ENCODE peak calls at places on chromosomes 2 and 18, in seven cellular contexts. D is psoas muscle, B is endodermal cell, C is brain microvascular endothelial cell, Q is GM23338, P is cardiac muscle cell, R is upper lobe of right lung. L is an unnamed sample.

GRCh38 chr18:11857177-11857887 is 6.1 kb downstream of the CHMP1B start:
- DNase-seq in P (peak), D (peak), C (peak), B (peak), R (no peak), Q (peak), L (peak)

GRCh38 chr2:42060718-42061619 is 13.1 kb downstream of the PKDCC start:
- DNase-seq in Q (no peak), R (no peak), P (no peak), D (peak), C (no peak), B (peak), L (peak)

GRCh38 chr2:58107803-58108710 is 61.5 kb downstream of the VRK2 start:
- DNase-seq in R (no peak), P (no peak), Q (peak), C (peak), D (no peak), B (no peak), L (no peak)

GRCh38 chr2:238158807-238159539 is at the start of gene ERFE:
- DNase-seq in B (peak), R (peak), C (no peak), D (peak), Q (peak), P (peak), L (peak)

GRCh38 chr18:7789853-7790552 is 222.9 kb downstream of the PTPRM start:
- DNase-seq in Q (peak), B (peak), D (no peak), P (peak), R (no peak), C (no peak), L (no peak)

GRCh38 chr18:67705748-67706147 is 189.2 kb upstream of the DSEL start:
- DNase-seq in R (no peak), P (peak), C (no peak), Q (peak), B (peak), D (no peak), L (no peak)

GRCh38 chr2:8009010-8009597 is 672.8 kb upstream of the ID2 start:
- DNase-seq in C (peak), B (no peak), Q (no peak), R (no peak), P (no peak), D (no peak), L (no peak)

GRCh38 chr2:42844901-42845685 is 52.7 kb upstream of the HAAO start:
- DNase-seq in R (peak), D (no peak), C (no peak), Q (no peak), B (peak), P (no peak), L (no peak)

GRCh38 chr2:182444806-182445205 is 18.0 kb upstream of the PDE1A start:
- DNase-seq in C (peak), R (no peak), Q (no peak), P (no peak), D (no peak), B (no peak), L (no peak)

GRCh38 chr2:229779650-229780049 is 65.3 kb upstream of the DNER start:
- DNase-seq in D (no peak), R (no peak), B (no peak), P (no peak), Q (no peak), C (no peak), L (no peak)

GRCh38 chr2:180247658-180248057 is 240.6 kb upstream of the CWC22 start:
- DNase-seq in C (no peak), Q (no peak), D (no peak), P (no peak), R (no peak), B (no peak), L (no peak)

GRCh38 chr2:134433934-134434333 is 180.1 kb downstream of the MGAT5 start:
- DNase-seq in P (no peak), Q (no peak), B (no peak), C (no peak), D (no peak), R (no peak), L (no peak)

GRCh38 chr2:45647986-45648520 is 3.4 kb upstream of the PRKCE start:
- DNase-seq in B (no peak), D (no peak), R (no peak), Q (no peak), C (no peak), P (no peak), L (no peak)

GRCh38 chr2:37590119-37590571 is 81.3 kb downstream of the CDC42EP3 start:
- DNase-seq in D (no peak), P (no peak), Q (no peak), R (no peak), C (peak), B (no peak), L (no peak)

GRCh38 chr2:130327703-130328527 is 14.8 kb upstream of the IMP4 start:
- DNase-seq in R (no peak), Q (peak), P (peak), B (peak), C (peak), D (no peak), L (no peak)

GRCh38 chr2:236637691-236638569 is 68.3 kb downstream of the ACKR3 start:
- DNase-seq in P (no peak), D (peak), R (no peak), Q (no peak), C (no peak), B (peak), L (no peak)

GRCh38 chr2:232416521-232417470 is 10.2 kb downstream of the ALPG start:
- DNase-seq in P (no peak), Q (no peak), B (peak), C (no peak), D (no peak), R (peak), L (no peak)

GRCh38 chr18:31576670-31577069 is 15.0 kb upstream of the TTR start:
- DNase-seq in C (no peak), B (no peak), Q (no peak), R (no peak), D (no peak), P (no peak), L (no peak)

GRCh38 chr2:24076849-24077534 is 866 bp upstream of the SF3B6 start:
- DNase-seq in C (no peak), B (no peak), R (no peak), Q (no peak), P (peak), D (no peak), L (no peak)

GRCh38 chr2:201414099-201415023 is 36.9 kb downstream of the TRAK2 start:
- DNase-seq in R (no peak), C (no peak), P (no peak), D (no peak), B (no peak), Q (no peak), L (no peak)

GRCh38 chr2:163774862-163775261 is 39.1 kb upstream of the FIGN start:
- DNase-seq in D (no peak), Q (no peak), B (no peak), C (peak), P (no peak), R (no peak), L (no peak)

GRCh38 chr2:179917272-179917671 is 55.9 kb upstream of the ZNF385B start:
- DNase-seq in C (peak), P (no peak), B (no peak), D (no peak), R (no peak), Q (no peak), L (no peak)

GRCh38 chr2:42385225-42385624 is 24.2 kb upstream of the COX7A2L start:
- DNase-seq in B (peak), D (no peak), P (peak), C (no peak), Q (peak), R (no peak), L (no peak)

GRCh38 chr2:195477996-195478382 is 179.0 kb upstream of the SLC39A10 start:
- DNase-seq in Q (no peak), R (no peak), B (no peak), P (no peak), C (peak), D (no peak), L (no peak)

GRCh38 chr2:43045866-43046265 is 180.5 kb downstream of the ZFP36L2 start:
- DNase-seq in B (no peak), D (no peak), R (no peak), Q (no peak), C (no peak), P (no peak), L (no peak)

GRCh38 chr18:51149605-51150429 is 47.7 kb downstream of the MEX3C start:
- DNase-seq in R (no peak), C (peak), B (no peak), Q (no peak), D (no peak), P (no peak), L (no peak)

GRCh38 chr2:20666364-20667150 is at the start of gene GDF7:
- DNase-seq in Q (peak), P (peak), D (peak), R (peak), C (no peak), B (peak), L (no peak)

GRCh38 chr2:46010925-46011490 is 286.2 kb upstream of the EPAS1 start:
- DNase-seq in C (no peak), P (peak), B (no peak), D (no peak), R (no peak), Q (peak), L (no peak)

GRCh38 chr2:218879881-218880748 is 537 bp upstream of the WNT10A start:
- DNase-seq in Q (peak), R (peak), B (peak), P (no peak), C (no peak), D (peak), L (no peak)

GRCh38 chr2:219099319-219099718 is 38.6 kb upstream of the IHH start:
- DNase-seq in B (no peak), D (no peak), C (peak), Q (no peak), P (no peak), R (no peak), L (no peak)

GRCh38 chr2:95384854-95385569 is 17.5 kb upstream of the FAHD2A start:
- DNase-seq in P (no peak), C (no peak), R (peak), Q (peak), D (peak), B (peak), L (peak)

GRCh38 chr2:46147626-46148368 is 149.4 kb upstream of the EPAS1 start:
- DNase-seq in B (no peak), P (no peak), D (no peak), C (no peak), Q (no peak), R (no peak), L (no peak)

GRCh38 chr2:108414945-108415344 is 34.1 kb upstream of the GCC2 start:
- DNase-seq in R (no peak), P (no peak), D (no peak), Q (no peak), C (no peak), B (no peak), L (no peak)

GRCh38 chr2:239234826-239235175 is 166.0 kb downstream of the HDAC4 start:
- DNase-seq in R (no peak), P (no peak), D (no peak), B (no peak), C (no peak), Q (no peak), L (no peak)

GRCh38 chr2:147910990-147911473 is 66.2 kb downstream of the ACVR2A start:
- DNase-seq in D (no peak), Q (peak), P (peak), R (no peak), B (peak), C (peak), L (no peak)

GRCh38 chr2:201413143-201413542 is 38.1 kb downstream of the TRAK2 start:
- DNase-seq in R (no peak), C (no peak), Q (peak), D (no peak), P (no peak), B (no peak), L (no peak)

GRCh38 chr2:14516844-14517243 is 115.7 kb upstream of the LRATD1 start:
- DNase-seq in P (no peak), C (peak), D (no peak), R (no peak), Q (no peak), B (no peak), L (no peak)

GRCh38 chr2:235263205-235264120 is 230.4 kb upstream of the AGAP1 start:
- DNase-seq in B (peak), D (peak), R (peak), C (peak), P (no peak), Q (peak), L (peak)

GRCh38 chr2:11876889-11877288 is 130.5 kb downstream of the LPIN1 start:
- DNase-seq in C (no peak), R (no peak), P (no peak), Q (no peak), B (no peak), D (no peak), L (no peak)

GRCh38 chr18:77130229-77131099 is 2.1 kb downstream of the MBP start:
- DNase-seq in P (no peak), C (no peak), R (peak), Q (no peak), B (no peak), D (no peak), L (no peak)

GRCh38 chr18:77131100-77131651 is 1.4 kb downstream of the MBP start:
- DNase-seq in C (peak), Q (peak), D (peak), P (no peak), B (no peak), R (peak), L (peak)

GRCh38 chr18:77124452-77124922 is 8.1 kb downstream of the MBP start:
- DNase-seq in D (no peak), C (no peak), B (no peak), P (no peak), R (no peak), Q (peak), L (no peak)

GRCh38 chr18:77129150-77129551 is 3.4 kb downstream of the MBP start:
- DNase-seq in D (peak), R (no peak), C (peak), P (no peak), Q (no peak), B (no peak), L (no peak)

GRCh38 chr18:77127769-77128671 is 4.6 kb downstream of the MBP start:
- DNase-seq in R (no peak), D (peak), C (peak), B (no peak), P (no peak), Q (no peak), L (no peak)
- H3K4me3 ChIP-seq in R (no peak), D (peak), C (no peak), B (no peak), P (no peak), Q (no peak), L (no peak)

DNA sequence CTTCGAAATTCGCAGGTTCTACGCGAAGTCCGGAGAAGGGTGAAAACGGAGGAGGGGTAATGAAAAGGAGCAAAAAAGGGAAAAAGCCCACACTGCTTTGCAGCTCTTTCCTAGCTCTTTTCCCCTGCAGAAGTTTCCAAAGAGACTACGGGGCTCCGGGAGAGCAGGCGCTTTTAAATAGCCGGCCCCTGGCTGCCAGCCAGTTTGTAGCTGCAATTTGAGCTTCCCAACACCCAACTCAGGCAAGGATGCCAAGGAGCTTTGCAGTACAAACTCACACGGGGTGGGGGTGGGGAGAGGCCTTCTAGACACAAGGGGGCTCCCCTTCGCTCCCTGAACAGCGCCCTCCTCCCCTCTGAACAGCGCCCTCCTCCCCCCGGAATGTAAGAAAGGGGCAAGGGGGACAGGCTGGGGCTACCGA is at the start of gene IGFBP5:
- DNase-seq in R (peak), P (peak), C (peak), D (peak), Q (peak), B (peak), L (peak)
- TF ChIP-seq CTCF in R (no peak), P (peak), C (peak), D (no peak), Q (peak), B (peak), L (peak)

DNA sequence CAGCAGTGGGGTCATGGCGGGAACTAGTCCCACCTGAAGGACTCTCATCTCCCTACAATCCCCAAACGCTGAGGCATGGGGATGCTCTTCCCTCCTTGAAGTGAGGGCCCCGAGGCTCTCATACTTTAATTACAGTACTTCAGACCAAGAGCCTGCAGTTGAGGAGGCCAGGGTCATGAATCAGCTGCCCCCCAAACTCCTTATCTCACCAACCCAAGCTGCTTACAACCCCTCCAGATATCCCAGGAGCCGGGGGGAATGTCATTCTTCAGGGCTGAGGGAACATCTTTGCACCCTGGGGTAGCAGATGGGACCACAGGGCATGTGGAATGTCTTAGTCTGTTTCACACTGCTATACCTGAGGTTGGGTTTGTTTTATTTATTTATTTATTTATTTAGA is 2.8 kb upstream of the CAPN10 start:
- DNase-seq in C (no peak), P (no peak), Q (no peak), R (no peak), B (no peak), D (peak), L (peak)
- H3K27ac ChIP-seq in C (peak), P (no peak), Q (no peak), R (no peak), B (no peak), D (peak), L (no peak)

DNA sequence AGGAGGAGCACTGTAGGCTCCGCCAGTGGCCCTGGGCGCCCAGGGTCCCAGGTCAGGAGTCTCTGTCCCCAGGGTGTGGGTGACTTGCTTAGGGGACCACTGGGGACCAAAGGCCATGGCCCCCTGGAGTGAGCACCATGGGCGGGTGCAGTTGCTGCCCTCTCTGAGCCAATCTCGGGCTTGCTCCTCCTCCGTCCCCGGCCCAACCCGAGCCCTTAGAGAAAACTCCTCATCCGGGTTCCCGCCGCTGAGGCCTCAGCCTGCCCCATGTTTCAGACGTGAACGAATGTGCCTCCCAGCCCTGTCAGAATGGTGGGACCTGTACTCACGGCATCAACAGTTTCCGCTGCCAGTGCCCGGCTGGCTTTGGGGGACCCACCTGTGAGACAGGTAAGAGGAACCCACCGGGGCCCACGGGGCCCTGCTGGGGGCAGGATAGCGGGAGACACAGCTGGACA is 38.6 kb downstream of the SNED1 start:
- DNase-seq in B (no peak), C (no peak), Q (peak), D (no peak), R (no peak), P (no peak), L (no peak)
- H3K4me3 ChIP-seq in B (no peak), C (no peak), Q (peak), D (no peak), R (peak), P (peak), L (peak)

DNA sequence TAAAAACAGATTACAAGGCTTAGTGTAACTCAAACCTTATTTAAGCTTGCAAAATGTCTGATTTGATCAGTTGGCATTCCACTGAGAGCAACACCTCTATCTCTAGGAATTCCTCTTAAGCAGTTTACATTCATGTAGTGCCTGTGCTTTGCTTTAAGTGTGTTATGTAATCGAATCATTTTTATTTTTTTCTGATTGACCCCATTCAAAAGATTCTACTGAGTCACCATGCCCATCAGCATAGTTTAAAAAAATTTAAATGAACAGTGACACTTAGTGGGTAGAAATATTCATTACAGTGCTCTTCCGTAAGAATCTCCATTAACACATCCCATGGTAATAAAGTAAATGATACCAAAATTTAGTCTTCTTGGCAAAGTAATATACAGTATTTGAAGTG is 67.8 kb upstream of the SLC4A10 start:
- DNase-seq in D (no peak), B (no peak), P (no peak), Q (no peak), C (no peak), R (no peak), L (no peak)
- TF ChIP-seq CTCF in D (no peak), B (peak), P (no peak), Q (peak), C (no peak), R (no peak), L (no peak)

GRCh38 chr2:15893689-15894325 is 46.5 kb upstream of the MYCN start:
- DNase-seq in P (no peak), R (no peak), Q (no peak), B (no peak), C (no peak), D (no peak), L (no peak)

GRCh38 chr2:15894459-15895144 is 45.7 kb upstream of the MYCN start:
- DNase-seq in C (no peak), Q (no peak), P (no peak), D (no peak), R (no peak), B (no peak), L (no peak)

GRCh38 chr2:15893085-15893484 is 47.3 kb upstream of the MYCN start:
- DNase-seq in P (no peak), C (no peak), D (no peak), Q (no peak), R (no peak), B (no peak), L (no peak)

GRCh38 chr2:15890936-15891905 is 49.1 kb upstream of the MYCN start:
- DNase-seq in R (no peak), Q (peak), B (peak), D (no peak), C (no peak), P (peak), L (no peak)

DNA sequence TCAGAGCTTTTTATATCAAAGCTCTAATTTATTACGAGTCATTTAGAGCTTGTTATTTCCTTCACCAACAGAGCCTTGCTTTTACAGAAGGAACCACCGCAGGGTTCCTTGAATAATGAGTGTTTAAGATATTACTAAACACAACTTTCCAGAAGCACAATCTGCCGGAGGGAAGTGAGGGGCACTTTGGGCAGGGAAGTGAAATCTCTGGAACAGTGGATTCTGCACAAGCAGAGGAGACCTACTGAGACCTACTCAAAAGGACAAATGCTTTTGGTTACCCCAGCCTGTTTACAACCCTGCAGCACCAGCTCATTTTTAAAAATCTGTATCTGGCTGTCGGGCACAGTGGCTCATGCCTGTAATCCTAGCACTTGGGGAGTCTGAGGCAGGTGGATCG is 47.8 kb upstream of the MYCN start:
- DNase-seq in D (no peak), R (no peak), B (no peak), C (no peak), P (no peak), Q (no peak), L (no peak)
- H3K27ac ChIP-seq in D (no peak), R (no peak), B (no peak), C (no peak), P (no peak), Q (no peak), L (no peak)

L was measured in left ventricle myocardium inferior.